ENCODE peak calls at places on chromosomes 4 and X, in seven cellular contexts. P, E, K, C, N, X and S are unnamed samples.
A peak's percentile ranks its signal among the peaks of the same experiment; 100 is the strongest.

GRCh38 chr4:80201326-80202151 is 4.2 kb downstream of the PRDM8 start:
- DNase-seq in P (peak; percentile 67), E (no peak), K (no peak), C (peak; percentile 65), N (no peak), X (peak; percentile 45), S (no peak)

GRCh38 chr4:56689231-56689630 is 8.1 kb upstream of the HOPX start:
- DNase-seq in P (no peak), E (peak; percentile 50), K (no peak), C (no peak), N (no peak), X (no peak), S (no peak)

GRCh38 chr4:836003-836511 is 10.1 kb upstream of the CPLX1 start:
- DNase-seq in P (no peak), E (no peak), K (no peak), C (peak; percentile 42), N (no peak), X (no peak), S (no peak)

GRCh38 chr4:8317474-8317873 is 47.9 kb downstream of the HTRA3 start:
- DNase-seq in P (no peak), E (no peak), K (no peak), C (no peak), N (no peak), X (no peak), S (no peak)

GRCh38 chr4:120331486-120332281 is 265.0 kb upstream of the MAD2L1 start:
- DNase-seq in P (no peak), E (no peak), K (no peak), C (no peak), N (no peak), X (no peak), S (no peak)

GRCh38 chr4:180058731-180059215 is 2184.4 kb upstream of the TENM3 start:
- DNase-seq in P (no peak), E (peak; percentile 79), K (peak; percentile 78), C (peak; percentile 47), N (peak; percentile 20), X (no peak), S (peak; percentile 80)

GRCh38 chr4:113384600-113384999 is 335.1 kb downstream of the ANK2 start:
- DNase-seq in P (no peak), E (no peak), K (no peak), C (no peak), N (peak; percentile 35), X (no peak), S (no peak)

GRCh38 chr4:126850286-126850685 is 782.5 kb upstream of the INTU start:
- DNase-seq in P (no peak), E (no peak), K (no peak), C (no peak), N (peak; percentile 85), X (no peak), S (no peak)

GRCh38 chr4:24923550-24923949 is 10.7 kb upstream of the CCDC149 start:
- DNase-seq in P (no peak), E (no peak), K (no peak), C (no peak), N (no peak), X (no peak), S (no peak)

GRCh38 chr4:149279790-149280189 is 535.9 kb downstream of the IQCM start:
- DNase-seq in P (no peak), E (no peak), K (no peak), C (no peak), N (no peak), X (no peak), S (no peak)

GRCh38 chrX:115067812-115068211 is 50.4 kb upstream of the IL13RA2 start:
- DNase-seq in P (no peak), E (no peak), K (no peak), C (no peak), N (no peak), X (no peak), S (no peak)

GRCh38 chr4:57378766-57379165 is 268.6 kb upstream of the IGFBP7 start:
- DNase-seq in P (no peak), E (no peak), K (no peak), C (no peak), N (no peak), X (no peak), S (no peak)

GRCh38 chrX:97692575-97692974 is 808.9 kb downstream of the RPA4 start:
- DNase-seq in P (no peak), E (peak; percentile 9), K (no peak), C (no peak), N (no peak), X (no peak), S (no peak)

GRCh38 chr4:612749-613125 is 12.6 kb upstream of the PDE6B start:
- DNase-seq in P (no peak), E (no peak), K (no peak), C (no peak), N (no peak), X (no peak), S (no peak)

GRCh38 chr4:109079177-109079576 is 223.3 kb downstream of the COL25A1 start:
- DNase-seq in P (no peak), E (no peak), K (no peak), C (no peak), N (no peak), X (no peak), S (no peak)

GRCh38 chr4:17323619-17324400 is 188.1 kb downstream of the QDPR start:
- DNase-seq in P (no peak), E (no peak), K (no peak), C (no peak), N (no peak), X (no peak), S (no peak)

GRCh38 chr4:24809376-24809775 is 14.0 kb downstream of the SOD3 start:
- DNase-seq in P (no peak), E (no peak), K (peak; percentile 51), C (no peak), N (no peak), X (no peak), S (no peak)

GRCh38 chr4:13912966-13913365 is 285.4 kb upstream of the BOD1L1 start:
- DNase-seq in P (no peak), E (no peak), K (no peak), C (no peak), N (no peak), X (no peak), S (no peak)